ENCODE peak calls at places on chromosomes 7 and 10, in four cellular contexts. V is A549, N is GM23338, A is H9. M is an unnamed sample.

GRCh38 chr10:48634198-48634983 is 29.5 kb upstream of the ARHGAP22 start:
- DNase-seq in V (no peak), N (no peak), A (no peak), M (no peak)

GRCh38 chr7:25994433-25994988 is 157.5 kb upstream of the NFE2L3 start:
- DNase-seq in V (no peak), N (no peak), A (no peak), M (no peak)

GRCh38 chr7:131250331-131250730 is 77.3 kb upstream of the MKLN1 start:
- DNase-seq in V (no peak), N (peak), A (no peak), M (no peak)

GRCh38 chr7:13979671-13980438 is 9.6 kb downstream of the ETV1 start:
- DNase-seq in V (no peak), N (no peak), A (no peak), M (no peak)

GRCh38 chr7:130912086-130912909 is 178.3 kb upstream of the KLF14 start:
- DNase-seq in V (no peak), N (no peak), A (no peak), M (no peak)

GRCh38 chr7:4834601-4835397 is 27.0 kb downstream of the PAPOLB start:
- DNase-seq in V (no peak), N (no peak), A (no peak), M (no peak)

GRCh38 chr7:122425731-122426130 is 121.2 kb upstream of the FEZF1 start:
- DNase-seq in V (no peak), N (no peak), A (no peak), M (no peak)

GRCh38 chr10:4503076-4503475 is 322.9 kb upstream of the AKR1E2 start:
- DNase-seq in V (no peak), N (peak), A (no peak), M (no peak)

GRCh38 chr7:96739609-96740008 is 30.0 kb upstream of the SEM1 start:
- DNase-seq in V (no peak), N (peak), A (peak), M (no peak)

GRCh38 chr10:66176772-66177171 is 749.1 kb upstream of the LRRTM3 start:
- DNase-seq in V (no peak), N (no peak), A (no peak), M (no peak)

DNA sequence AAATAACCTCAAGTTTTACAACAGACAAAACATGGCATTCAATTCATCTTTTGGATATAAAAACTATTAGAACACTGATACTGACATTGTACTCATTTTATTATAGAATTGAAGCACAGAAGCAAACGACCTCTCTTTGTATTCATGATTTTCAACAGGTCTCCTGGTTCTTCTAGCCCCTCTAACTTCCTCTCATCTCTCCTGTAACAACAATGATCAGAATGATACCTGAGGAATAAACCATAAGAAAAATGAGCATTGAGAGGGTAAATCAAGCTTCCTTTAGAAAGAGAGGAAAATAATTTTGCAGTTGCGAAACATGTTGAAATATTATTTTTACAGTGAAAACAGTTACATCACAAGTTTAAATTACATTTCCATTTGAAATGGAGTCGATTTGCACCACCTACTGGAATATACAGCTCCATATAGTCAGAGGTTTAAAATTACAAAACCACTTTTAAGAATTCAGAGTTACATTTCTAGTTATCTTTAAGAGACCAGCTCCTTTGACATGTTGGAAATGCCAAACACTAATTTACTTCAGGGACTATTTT is 17.5 kb upstream of the TEX36 start:
- DNase-seq in V (no peak), N (no peak), A (no peak), M (no peak)
- TF ChIP-seq CTCF in V (peak), N (peak), A (no peak), M (no peak)

DNA sequence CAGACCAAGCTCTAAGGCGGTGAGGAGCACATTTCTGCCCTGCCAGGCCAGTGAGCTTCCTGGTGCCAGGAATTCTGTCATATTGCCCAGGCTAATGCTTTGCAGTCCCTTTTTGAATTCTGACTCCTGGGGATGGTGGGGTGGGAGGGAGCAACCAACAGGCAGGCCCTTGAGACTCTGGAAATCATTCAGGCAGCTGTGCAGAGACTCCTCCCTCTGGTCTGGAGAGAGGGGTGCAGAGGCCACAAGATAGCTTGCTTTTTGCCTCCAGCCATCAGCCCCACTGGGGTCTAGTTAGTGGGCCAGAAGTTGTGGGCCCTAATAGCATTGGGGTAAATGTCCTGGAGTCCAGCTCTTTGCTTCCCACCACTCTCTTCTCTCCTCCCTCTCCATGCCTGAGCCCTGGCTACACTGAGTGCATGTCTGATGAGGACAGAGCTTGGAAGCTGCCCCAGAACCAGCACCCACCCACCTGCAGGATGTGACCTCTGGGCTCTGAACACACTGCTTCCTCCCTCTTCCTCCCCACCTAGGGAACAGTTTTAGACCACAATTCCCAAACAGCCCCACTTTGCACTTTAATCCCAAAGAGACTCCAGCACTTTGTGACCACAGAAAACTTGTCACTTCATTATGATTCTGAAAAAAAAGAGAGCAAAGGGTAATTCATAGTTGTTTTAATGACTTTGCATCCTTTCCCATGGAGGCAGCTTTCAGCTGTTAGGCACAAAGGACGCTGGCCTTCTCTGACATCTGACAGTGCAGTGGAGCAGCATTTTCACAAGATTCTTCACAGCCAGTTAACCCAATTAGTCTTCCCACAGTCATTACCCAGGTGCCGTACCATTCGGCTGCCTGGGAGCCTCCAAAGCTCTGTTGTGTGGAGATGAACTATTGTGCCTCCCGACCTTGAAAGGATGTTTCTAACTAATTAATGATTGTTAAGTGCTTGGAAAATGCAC is 262.5 kb downstream of the TRIL start:
- DNase-seq in V (no peak), N (no peak), A (no peak), M (no peak)
- TF ChIP-seq CTCF in V (no peak), N (no peak), A (no peak), M (no peak)

DNA sequence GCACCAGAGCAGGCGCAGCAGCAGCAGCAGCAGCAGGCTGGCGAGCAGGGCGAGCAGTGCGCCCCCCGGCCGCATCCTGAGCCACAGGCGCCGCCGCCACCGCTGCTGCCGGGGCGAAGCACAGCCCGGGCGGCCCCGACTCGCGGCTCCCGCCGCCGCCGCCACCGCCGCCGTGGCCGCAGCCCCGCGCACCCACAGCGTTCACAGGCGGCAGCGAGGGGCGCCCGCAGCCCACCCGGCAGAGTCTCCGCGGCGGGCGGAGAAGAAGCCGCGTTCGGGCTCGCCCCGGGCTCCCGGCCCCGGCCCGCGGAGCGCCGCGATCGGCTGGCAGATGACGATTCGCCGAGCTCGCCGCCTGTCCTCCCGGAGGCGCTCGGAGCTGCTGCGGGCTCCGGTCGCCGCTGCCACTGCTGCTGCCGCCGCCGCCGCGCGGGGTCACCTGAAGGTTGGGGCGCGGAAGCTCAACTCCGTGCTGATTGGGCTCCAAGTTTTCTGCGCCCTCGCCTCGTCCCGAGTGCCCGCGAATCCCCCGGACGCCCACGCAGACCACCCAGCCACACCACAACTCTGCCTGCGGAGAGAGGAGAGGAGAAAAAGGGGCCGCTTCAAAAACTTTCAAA is at the start of gene ST8SIA6:
- DNase-seq in V (peak), N (peak), A (peak), M (peak)
- TF ChIP-seq CTCF in V (no peak), N (no peak), A (peak), M (no peak)

DNA sequence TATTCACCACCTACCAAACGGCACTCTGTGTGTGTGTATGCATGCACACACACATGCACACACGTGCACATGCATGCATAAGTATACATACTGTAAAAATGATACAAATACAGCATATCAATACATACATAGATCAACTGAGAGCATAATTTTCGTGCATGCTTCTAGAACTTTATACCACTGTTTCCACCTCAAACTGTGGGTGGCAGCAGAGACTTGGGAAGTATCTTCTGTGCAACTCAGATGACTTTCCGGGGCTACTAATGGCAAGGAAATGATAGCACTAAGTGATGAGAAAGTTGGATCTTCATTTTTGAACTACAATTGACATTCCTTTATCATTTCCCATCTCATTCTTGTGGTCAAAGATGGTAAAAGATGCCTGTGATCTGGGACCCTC is 570.7 kb downstream of the REEP3 start:
- DNase-seq in V (no peak), N (peak), A (no peak), M (no peak)
- TF ChIP-seq CTCF in V (no peak), N (peak), A (peak), M (peak)

GRCh38 chr10:100020883-100021248 is 11.1 kb upstream of the DNMBP start:
- DNase-seq in V (no peak), N (peak), A (peak), M (no peak)

GRCh38 chr10:100022403-100022802 is 12.7 kb upstream of the DNMBP start:
- DNase-seq in V (no peak), N (no peak), A (no peak), M (no peak)

GRCh38 chr10:100021322-100021721 is 11.6 kb upstream of the DNMBP start:
- DNase-seq in V (no peak), N (no peak), A (no peak), M (no peak)

GRCh38 chr10:100019824-100020160 is 10.0 kb upstream of the DNMBP start:
- DNase-seq in V (peak), N (peak), A (peak), M (no peak)

DNA sequence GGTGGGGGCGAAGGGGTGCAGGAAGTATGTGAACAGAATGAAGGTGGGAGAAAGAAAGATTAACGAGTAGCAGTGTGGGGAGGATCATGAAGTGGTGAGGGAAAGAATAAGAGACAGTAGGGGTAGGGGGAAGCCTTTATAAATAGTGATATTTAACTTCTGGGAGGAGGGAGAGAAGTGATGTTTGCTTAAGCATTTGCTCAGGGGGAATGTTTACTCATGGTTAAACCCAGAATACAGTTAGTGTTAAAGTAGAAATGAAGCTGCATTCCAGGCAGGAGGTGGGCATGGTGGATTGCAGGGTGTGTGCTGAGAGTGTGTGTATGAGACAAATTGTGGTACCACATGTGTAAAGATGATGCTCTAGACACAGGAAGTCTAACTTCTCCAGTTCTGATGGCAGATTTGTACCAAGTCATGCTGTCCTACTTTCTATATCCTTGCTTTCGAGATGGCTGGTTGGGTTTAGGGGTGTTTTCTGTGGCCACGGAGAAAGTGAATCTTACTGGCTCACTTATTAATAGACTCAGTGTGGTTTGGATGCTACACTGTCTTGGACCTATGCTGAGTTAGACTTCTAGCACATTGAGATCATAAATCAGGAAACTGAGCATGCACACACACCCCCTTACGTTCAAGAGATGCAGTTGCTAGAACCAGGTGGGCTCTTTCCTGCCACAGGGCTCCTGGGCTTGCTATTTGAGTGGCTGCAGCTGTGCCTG is 10.6 kb upstream of the DNMBP start:
- DNase-seq in V (peak), N (no peak), A (no peak), M (no peak)
- TF ChIP-seq CTCF in V (no peak), N (no peak), A (no peak), M (no peak)